ENCODE peak calls at places on chromosomes 6 and 20, in seven cellular contexts. M is transverse colon, V is right lobe of liver, F is body of pancreas, I is esophagus squamous epithelium, S is stomach, T is HCT116. Y is an unnamed sample.
A peak's percentile ranks its signal among the peaks of the same experiment; 100 is the strongest.

GRCh38 chr6:2562721-2563120 is 188.0 kb downstream of the MYLK4 start:
- DNase-seq in M (no peak), I (no peak), T (no peak), S (no peak), V (no peak), F (no peak), Y (no peak)

GRCh38 chr6:94623586-94623985 is 953.7 kb upstream of the MANEA start:
- DNase-seq in V (no peak), S (no peak), I (no peak), T (no peak), F (no peak), M (no peak), Y (no peak)

GRCh38 chr6:18493421-18493891 is 106.3 kb downstream of the RNF144B start:
- DNase-seq in I (no peak), T (no peak), F (no peak), S (peak; percentile 58), M (no peak), V (no peak), Y (no peak)

GRCh38 chr6:134446901-134447300 is 129.0 kb upstream of the SGK1 start:
- DNase-seq in S (no peak), V (no peak), F (no peak), M (no peak), T (no peak), I (no peak), Y (no peak)

GRCh38 chr6:147615659-147616456 is 107.4 kb downstream of the SAMD5 start:
- DNase-seq in V (no peak), T (no peak), I (no peak), M (no peak), F (no peak), S (no peak), Y (no peak)

GRCh38 chr20:43669332-43669731 is 2.4 kb downstream of the MYBL2 start:
- DNase-seq in T (no peak), V (peak; percentile 81), F (no peak), I (no peak), M (no peak), S (peak; percentile 49), Y (peak; percentile 80)

GRCh38 chr6:100906325-100906724 is 25.2 kb upstream of the ASCC3 start:
- DNase-seq in T (no peak), V (no peak), F (no peak), M (no peak), I (no peak), S (no peak), Y (no peak)

GRCh38 chr6:119978274-119978889 is 628.8 kb upstream of the MAN1A1 start:
- DNase-seq in F (peak; percentile 28), M (no peak), I (no peak), V (no peak), S (no peak), T (no peak), Y (no peak)

GRCh38 chr6:158646023-158646888 is 1.7 kb upstream of the DYNLT1 start:
- DNase-seq in V (no peak), T (no peak), M (no peak), I (no peak), F (no peak), S (peak; percentile 24), Y (no peak)

GRCh38 chr6:21595951-21596378 is 2.4 kb downstream of the SOX4 start:
- DNase-seq in M (peak; percentile 23), I (no peak), V (no peak), S (no peak), F (no peak), T (no peak), Y (no peak)

GRCh38 chr6:16731503-16732018 is 29.7 kb downstream of the ATXN1 start:
- DNase-seq in T (no peak), M (no peak), F (no peak), S (no peak), I (no peak), V (no peak), Y (no peak)

GRCh38 chr6:72466471-72466870 is 155.4 kb upstream of the KCNQ5 start:
- DNase-seq in F (peak; percentile 3), S (no peak), V (no peak), I (no peak), M (no peak), T (no peak), Y (no peak)

GRCh38 chr6:45075246-45075645 is 252.9 kb upstream of the RUNX2 start:
- DNase-seq in M (no peak), F (no peak), T (no peak), I (no peak), S (no peak), V (no peak), Y (peak; percentile 15)

GRCh38 chr20:9974324-9974723 is 60.5 kb upstream of the ANKEF1 start:
- DNase-seq in F (no peak), T (no peak), S (no peak), I (no peak), M (no peak), V (no peak), Y (no peak)

GRCh38 chr6:47047479-47048411 is 5.6 kb upstream of the ADGRF1 start:
- DNase-seq in F (peak; percentile 72), T (peak; percentile 89), M (peak; percentile 52), S (peak; percentile 58), I (no peak), V (no peak), Y (peak; percentile 35)

GRCh38 chr6:12415980-12416598 is 125.9 kb downstream of the EDN1 start:
- DNase-seq in S (no peak), T (no peak), M (no peak), I (no peak), V (no peak), F (no peak), Y (no peak)

GRCh38 chr20:2890743-2891142 is 17.5 kb downstream of the PTPRA start:
- DNase-seq in V (no peak), F (no peak), T (no peak), M (no peak), S (no peak), I (no peak), Y (no peak)

GRCh38 chr20:2889209-2889608 is 15.9 kb downstream of the PTPRA start:
- DNase-seq in V (no peak), I (no peak), T (no peak), S (no peak), F (no peak), M (no peak), Y (no peak)

GRCh38 chr20:2889797-2890196 is 16.5 kb downstream of the PTPRA start:
- DNase-seq in M (no peak), S (no peak), T (no peak), I (no peak), F (no peak), V (no peak), Y (no peak)

GRCh38 chr20:2891343-2891742 is 18.1 kb downstream of the PTPRA start:
- DNase-seq in S (no peak), V (no peak), F (no peak), M (no peak), I (no peak), T (no peak), Y (no peak)

GRCh38 chr20:2892376-2892775 is 19.1 kb downstream of the PTPRA start:
- DNase-seq in T (no peak), S (no peak), F (no peak), V (no peak), I (no peak), M (peak; percentile 25), Y (no peak)
- TF ChIP-seq POLR2A in T (no peak), S (no peak), F (no peak), V (no peak), I (no peak), M (no peak), Y (no peak)

GRCh38 chr6:26031151-26031594 is 56.1 kb upstream of the HFE start:
- DNase-seq in I (no peak), M (no peak), V (no peak), S (no peak), F (no peak), T (no peak), Y (no peak)
- TF ChIP-seq POLR2A in I (no peak), M (no peak), V (no peak), S (no peak), F (no peak), T (peak; percentile 77), Y (no peak)

GRCh38 chr6:63804381-63804956 is 168.9 kb downstream of the PHF3 start:
- DNase-seq in M (no peak), F (no peak), I (no peak), S (no peak), T (no peak), V (no peak), Y (no peak)
- TF ChIP-seq POLR2A in M (no peak), F (no peak), I (no peak), S (no peak), T (no peak), V (no peak), Y (no peak)

DNA sequence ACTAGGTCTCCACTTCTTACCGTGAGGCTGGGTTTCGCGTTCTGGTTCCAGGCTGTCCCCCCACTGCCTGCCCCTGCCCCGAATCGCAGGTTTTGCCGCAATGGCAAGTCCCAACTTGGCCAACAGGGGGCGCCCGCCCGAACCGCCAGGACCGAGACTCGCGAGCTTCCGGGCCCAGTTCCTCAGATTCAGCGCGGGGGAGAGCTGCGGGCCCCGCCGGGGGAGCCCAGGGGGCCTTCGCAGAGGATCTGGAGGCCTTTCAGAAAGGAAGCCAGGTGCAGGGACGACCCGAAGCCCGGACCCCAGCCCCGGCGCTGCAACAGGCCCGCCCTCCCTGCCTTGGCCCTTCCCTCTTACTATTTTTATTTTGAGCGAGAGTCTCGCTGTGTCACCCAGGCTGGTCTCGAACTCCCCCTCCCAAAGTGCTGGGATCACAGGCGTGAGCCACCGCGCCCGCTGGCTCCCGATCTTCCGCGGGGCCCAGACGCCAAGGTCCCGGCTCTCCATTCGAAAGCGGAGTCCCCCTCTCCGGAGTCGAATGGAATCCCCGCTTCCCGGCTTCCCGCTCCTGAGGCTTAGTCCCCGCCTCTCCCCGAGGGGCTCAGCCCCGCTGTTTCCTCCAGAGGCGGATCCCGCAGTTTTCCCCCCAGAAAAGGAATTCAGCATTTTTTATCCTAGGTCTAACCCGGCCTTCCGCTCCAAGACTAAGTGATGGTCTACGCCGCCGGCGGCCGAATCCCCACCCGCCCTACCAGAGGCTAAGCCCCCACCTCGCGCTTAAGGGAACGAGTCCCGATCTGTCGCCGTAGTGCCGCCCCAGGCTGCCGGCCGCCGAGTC is 11.7 kb upstream of the TMC2 start:
- DNase-seq in V (peak; percentile 91), M (peak; percentile 91), S (peak; percentile 89), F (peak; percentile 85), I (no peak), T (peak; percentile 52), Y (peak; percentile 78)
- TF ChIP-seq POLR2A in V (peak; percentile 50), M (peak; percentile 57), S (no peak), F (peak; percentile 75), I (no peak), T (peak; percentile 57), Y (peak; percentile 31)

GRCh38 chr20:36847009-36847709 is 28.8 kb upstream of the TLDC2 start:
- DNase-seq in V (no peak), M (peak; percentile 64), S (peak; percentile 52), T (no peak), F (peak; percentile 55), I (no peak), Y (no peak)
- TF ChIP-seq POLR2A in V (no peak), M (no peak), S (no peak), T (no peak), F (no peak), I (no peak), Y (no peak)